ENCODE peak calls at places on chromosomes 16 and 17, in seven cellular contexts. B, E, L, S, I, F and K are unnamed samples.

GRCh38 chr17:58529275-58529674 is 14.8 kb upstream of the MTMR4 start:
- DNase-seq in S (no peak), I (no peak), E (no peak), F (no peak), L (no peak), B (no peak), K (no peak)

GRCh38 chr17:65634533-65634932 is 73.1 kb upstream of the AXIN2 start:
- DNase-seq in F (no peak), L (no peak), B (no peak), S (no peak), I (no peak), E (no peak), K (no peak)

GRCh38 chr16:66107661-66108060 is 258.8 kb upstream of the CDH5 start:
- DNase-seq in F (no peak), I (no peak), L (no peak), S (peak), E (no peak), B (no peak), K (no peak)

GRCh38 chr17:75850928-75851692 is 4.0 kb downstream of the WBP2 start:
- DNase-seq in B (no peak), F (no peak), E (no peak), I (no peak), L (no peak), S (no peak), K (no peak)

GRCh38 chr16:48347980-48348379 is 37.2 kb downstream of the SIAH1 start:
- DNase-seq in E (no peak), L (no peak), I (no peak), S (no peak), B (no peak), F (no peak), K (no peak)

GRCh38 chr16:81181013-81181720 is 57.3 kb upstream of the BCO1 start:
- DNase-seq in I (no peak), F (peak), B (peak), L (peak), E (peak), S (peak), K (no peak)

GRCh38 chr17:61325382-61326073 is 74.1 kb upstream of the TBX2 start:
- DNase-seq in L (no peak), S (no peak), E (no peak), F (no peak), I (no peak), B (no peak), K (no peak)

GRCh38 chr17:10415161-10415560 is 6.6 kb downstream of the MYH8 start:
- DNase-seq in E (no peak), B (no peak), I (no peak), L (no peak), S (no peak), F (no peak), K (no peak)

GRCh38 chr17:38672788-38673713 is 1.7 kb downstream of the EPOP start:
- DNase-seq in S (no peak), L (no peak), E (no peak), F (no peak), B (no peak), I (no peak), K (no peak)

GRCh38 chr16:54437361-54437760 is 150.8 kb upstream of the IRX3 start:
- DNase-seq in S (no peak), E (no peak), I (no peak), L (no peak), B (no peak), F (no peak), K (no peak)

GRCh38 chr16:48317614-48318013 is 67.6 kb downstream of the SIAH1 start:
- DNase-seq in I (no peak), S (peak), L (no peak), E (no peak), F (peak), B (no peak), K (no peak)

GRCh38 chr17:53227101-53227500 is 595.6 kb upstream of the KIF2B start:
- DNase-seq in S (no peak), I (no peak), B (no peak), E (no peak), L (no peak), F (no peak), K (no peak)

GRCh38 chr17:16286947-16287562 is 66.2 kb downstream of the CENPV start:
- DNase-seq in I (no peak), F (no peak), E (no peak), S (no peak), B (no peak), L (no peak), K (peak)
- TF ChIP-seq CTCF in I (no peak), F (peak), E (no peak), S (peak), B (no peak), L (no peak), K (peak)

GRCh38 chr17:7341842-7342241 is 5.5 kb downstream of the ACAP1 start:
- DNase-seq in S (no peak), E (no peak), B (no peak), L (no peak), I (no peak), F (no peak), K (no peak)
- TF ChIP-seq CTCF in S (no peak), E (no peak), B (no peak), L (no peak), I (no peak), F (no peak), K (no peak)

GRCh38 chr16:14606102-14606501 is 24.0 kb downstream of the PARN start:
- DNase-seq in L (no peak), B (no peak), I (no peak), F (no peak), E (no peak), S (no peak), K (no peak)

GRCh38 chr16:14602443-14602963 is 27.6 kb downstream of the PARN start:
- DNase-seq in S (no peak), E (no peak), I (no peak), F (no peak), B (no peak), L (no peak), K (no peak)

DNA sequence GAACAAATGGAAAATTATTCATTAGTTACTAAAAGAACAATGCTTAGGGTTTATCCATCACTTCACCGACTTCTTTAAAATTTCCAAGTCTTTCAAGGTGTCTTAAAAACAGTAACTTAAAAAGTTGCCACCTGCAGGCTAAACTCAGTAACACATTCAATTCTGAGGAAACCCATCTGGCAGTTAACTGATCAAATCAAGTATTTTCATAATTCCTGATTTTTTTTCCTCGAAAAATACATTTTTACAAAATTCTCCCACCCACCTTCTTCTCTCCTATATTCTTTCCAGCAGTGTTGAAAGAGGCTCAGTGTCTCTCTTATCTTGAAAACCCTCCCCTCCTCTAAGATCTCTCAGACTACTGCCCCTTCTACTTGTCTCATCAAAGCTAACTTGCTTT is 29.9 kb downstream of the PARN start:
- DNase-seq in F (peak), B (no peak), S (peak), E (no peak), I (no peak), L (no peak), K (peak)
- TF ChIP-seq CTCF in F (peak), B (peak), S (peak), E (peak), I (peak), L (peak), K (no peak)

GRCh38 chr17:78174870-78175642 is 6.7 kb downstream of the SYNGR2 start:
- DNase-seq in L (no peak), E (no peak), I (no peak), F (no peak), B (no peak), S (no peak), K (no peak)
- TF ChIP-seq CTCF in L (no peak), E (no peak), I (no peak), F (peak), B (no peak), S (no peak), K (peak)

DNA sequence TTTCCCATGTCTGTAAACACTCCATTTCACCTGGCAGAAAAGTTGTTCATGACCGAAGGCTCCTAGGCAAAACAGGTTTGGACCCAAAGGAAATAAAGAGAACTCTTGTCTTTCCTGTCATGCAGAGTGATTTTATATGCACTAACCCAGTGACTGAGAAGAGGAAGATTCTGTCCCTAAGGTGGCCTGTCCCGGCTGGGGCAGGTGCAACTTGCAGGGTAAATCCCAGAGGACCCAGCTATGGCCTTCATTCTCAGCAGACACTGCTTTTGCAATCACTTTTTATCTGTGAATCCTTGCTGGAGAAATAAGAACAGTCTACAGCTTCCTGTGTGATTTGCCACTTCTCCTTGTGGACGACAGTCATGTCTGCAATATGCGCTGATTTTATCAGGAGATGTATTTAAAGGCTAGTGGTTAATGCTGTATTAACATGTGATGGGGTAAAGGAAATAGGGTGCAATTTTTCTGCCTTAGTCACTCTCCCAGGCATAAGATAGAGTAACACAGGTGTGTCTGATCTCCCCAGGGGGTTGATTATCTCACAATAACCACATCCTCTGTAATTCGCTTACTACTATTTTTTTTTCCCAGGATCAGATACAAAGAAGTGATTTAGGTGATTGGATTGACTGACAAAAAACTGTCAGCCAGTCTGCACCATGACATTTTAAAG is 696.8 kb upstream of the SOX9 start:
- DNase-seq in F (peak), I (no peak), E (no peak), B (no peak), S (no peak), L (peak), K (no peak)
- TF ChIP-seq CTCF in F (peak), I (no peak), E (no peak), B (no peak), S (no peak), L (peak), K (no peak)

DNA sequence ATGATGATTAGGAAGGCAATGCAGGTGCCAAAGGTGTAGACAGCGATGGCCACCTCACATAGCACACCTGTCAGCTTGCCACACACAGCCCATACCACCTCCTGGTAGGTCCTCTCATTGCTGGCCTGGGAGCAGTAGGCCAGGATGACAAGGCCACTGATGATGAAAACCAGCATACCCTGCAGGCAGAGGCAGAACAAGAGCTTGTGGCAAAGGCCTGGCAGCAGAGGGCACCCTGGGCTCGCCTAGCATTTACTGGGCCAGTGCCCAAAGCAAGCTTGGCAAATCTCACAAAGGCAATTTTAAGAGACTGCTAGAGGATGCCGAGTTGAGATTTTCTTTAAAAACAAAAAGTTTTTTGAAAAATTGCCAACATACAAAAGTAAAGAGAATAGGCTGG is 5.9 kb downstream of the SLC38A7 start:
- DNase-seq in F (no peak), L (peak), B (no peak), E (no peak), I (no peak), S (peak), K (no peak)
- TF ChIP-seq CTCF in F (no peak), L (no peak), B (peak), E (peak), I (no peak), S (peak), K (no peak)

GRCh38 chr17:787641-788221 is 5.6 kb downstream of the MRM3 start:
- DNase-seq in F (no peak), S (no peak), I (no peak), E (no peak), B (no peak), L (no peak), K (no peak)

GRCh38 chr17:784143-784542 is 2.0 kb downstream of the MRM3 start:
- DNase-seq in S (no peak), B (no peak), E (no peak), L (no peak), I (no peak), F (no peak), K (no peak)

GRCh38 chr17:778096-778495 is 4.0 kb downstream of the GLOD4 start:
- DNase-seq in F (no peak), L (no peak), I (no peak), B (no peak), E (no peak), S (no peak), K (no peak)

DNA sequence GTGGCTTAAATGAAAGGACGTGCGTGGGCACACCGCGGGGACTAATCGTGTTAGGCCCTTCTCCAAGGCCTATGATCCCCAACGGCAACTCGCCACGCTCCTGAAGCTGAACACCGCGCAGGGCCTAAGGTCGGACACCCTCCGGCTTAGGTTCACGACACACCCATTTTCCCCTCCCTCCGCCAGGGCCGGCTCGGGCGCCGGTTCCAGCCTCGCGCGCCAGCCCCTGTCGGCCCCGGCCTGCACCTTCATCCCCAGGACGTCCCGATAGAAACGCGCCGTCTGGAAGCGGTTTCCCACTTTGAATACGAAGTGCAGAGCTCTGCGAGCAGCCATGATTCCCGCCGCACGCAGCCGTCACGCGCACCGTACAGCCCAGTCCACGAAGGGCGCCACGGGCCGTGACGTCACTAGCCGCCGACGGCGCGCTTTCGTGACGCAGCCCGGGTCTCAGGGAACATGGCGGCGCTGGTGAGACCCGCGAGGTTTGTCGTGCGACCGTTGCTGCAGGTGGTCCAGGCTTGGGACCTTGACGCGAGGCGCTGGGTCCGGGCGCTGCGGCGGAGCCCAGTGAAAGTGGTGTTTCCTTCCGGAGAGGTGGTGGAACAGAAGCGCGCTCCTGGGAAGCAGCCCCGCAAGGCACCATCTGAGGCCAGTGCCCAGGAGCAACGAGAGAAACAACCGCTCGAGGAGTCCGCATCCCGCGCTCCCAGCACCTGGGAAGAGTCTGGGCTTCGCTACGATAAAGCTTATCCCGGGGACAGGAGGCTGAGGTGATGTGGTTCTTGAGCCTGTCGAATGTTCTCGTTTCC is at the start of the genes GLOD4 and MRM3:
- DNase-seq in L (peak), B (peak), F (peak), I (peak), S (peak), E (peak), K (peak)
- TF ChIP-seq CTCF in L (peak), B (no peak), F (peak), I (no peak), S (no peak), E (peak), K (no peak)